ENCODE peak calls at places on chromosomes 7 and 10, in six cellular contexts. One of them, this sample, is unnamed.
A peak's percentile ranks its signal among the peaks of the same experiment; 100 is the strongest.

GRCh38 chr7:100444311-100445278 is 8.3 kb upstream of the PPP1R35 start:
- DNase-seq in K562: peak; percentile 90
- DNase-seq in HepG2: peak; percentile 96
- DNase-seq in A549: no peak
- DNase-seq in GM12878: no peak
- DNase-seq in H1: no peak
- DNase-seq in this sample: no peak

GRCh38 chr10:101014230-101014884 is 14.7 kb downstream of the LZTS2 start:
- DNase-seq in GM12878: no peak
- DNase-seq in H1: no peak
- DNase-seq in K562: peak; percentile 74
- DNase-seq in A549: peak; percentile 82
- DNase-seq in HepG2: no peak
- DNase-seq in this sample: peak; percentile 85

GRCh38 chr7:130529417-130529816 is 37.5 kb downstream of the MEST start:
- DNase-seq in K562: no peak
- DNase-seq in HepG2: no peak
- DNase-seq in GM12878: no peak
- DNase-seq in A549: no peak
- DNase-seq in H1: no peak
- DNase-seq in this sample: no peak

GRCh38 chr7:73520673-73521635 is 1.1 kb downstream of the BAZ1B start:
- DNase-seq in H1: no peak
- DNase-seq in K562: peak; percentile 52
- DNase-seq in GM12878: no peak
- DNase-seq in A549: peak; percentile 44
- DNase-seq in HepG2: no peak
- DNase-seq in this sample: peak; percentile 60

GRCh38 chr10:123143162-123143824 is 4.6 kb upstream of the HMX2 start:
- DNase-seq in K562: no peak
- DNase-seq in A549: no peak
- DNase-seq in HepG2: no peak
- DNase-seq in GM12878: no peak
- DNase-seq in H1: no peak
- DNase-seq in this sample: peak; percentile 30

GRCh38 chr7:72924417-72924747 is 513 bp upstream of the POM121 start:
- DNase-seq in H1: no peak
- DNase-seq in K562: no peak
- DNase-seq in HepG2: no peak
- DNase-seq in A549: no peak
- DNase-seq in GM12878: no peak
- DNase-seq in this sample: no peak

GRCh38 chr7:102874166-102874829 is 38.5 kb upstream of the LRRC17 start:
- DNase-seq in HepG2: peak; percentile 73
- DNase-seq in H1: no peak
- DNase-seq in GM12878: peak; percentile 51
- DNase-seq in A549: peak; percentile 61
- DNase-seq in K562: no peak
- DNase-seq in this sample: no peak

GRCh38 chr10:5547934-5548660 is 23.3 kb downstream of the CALML3 start:
- DNase-seq in K562: no peak
- DNase-seq in HepG2: peak; percentile 97
- DNase-seq in GM12878: no peak
- DNase-seq in H1: no peak
- DNase-seq in A549: peak; percentile 49
- DNase-seq in this sample: no peak

GRCh38 chr7:4140933-4141332 is 541.2 kb upstream of the FOXK1 start:
- DNase-seq in HepG2: no peak
- DNase-seq in K562: no peak
- DNase-seq in GM12878: no peak
- DNase-seq in A549: no peak
- DNase-seq in H1: no peak
- DNase-seq in this sample: no peak

GRCh38 chr10:129400426-129400825 is 66.6 kb upstream of the MGMT start:
- DNase-seq in HepG2: no peak
- DNase-seq in H1: no peak
- DNase-seq in A549: no peak
- DNase-seq in GM12878: no peak
- DNase-seq in K562: no peak
- DNase-seq in this sample: no peak

GRCh38 chr10:5510281-5511072 is 11.1 kb upstream of the CALML5 start:
- DNase-seq in GM12878: no peak
- DNase-seq in A549: no peak
- DNase-seq in HepG2: no peak
- DNase-seq in H1: no peak
- DNase-seq in K562: no peak
- DNase-seq in this sample: no peak

GRCh38 chr10:97713828-97714400 is 384 bp downstream of the MARVELD1 start:
- DNase-seq in A549: peak; percentile 82
- DNase-seq in HepG2: no peak
- DNase-seq in H1: no peak
- DNase-seq in GM12878: no peak
- DNase-seq in K562: peak; percentile 60
- DNase-seq in this sample: peak; percentile 86

GRCh38 chr7:128115326-128115820 is 84.1 kb upstream of the LRRC4 start:
- DNase-seq in K562: no peak
- DNase-seq in A549: no peak
- DNase-seq in HepG2: no peak
- DNase-seq in GM12878: no peak
- DNase-seq in H1: no peak
- DNase-seq in this sample: no peak

GRCh38 chr7:101124376-101125056 is 2.4 kb upstream of the SERPINE1 start:
- DNase-seq in GM12878: no peak
- DNase-seq in K562: no peak
- DNase-seq in A549: peak; percentile 76
- DNase-seq in H1: no peak
- DNase-seq in HepG2: peak; percentile 84
- DNase-seq in this sample: no peak

GRCh38 chr7:102836206-102836938 is 76.4 kb upstream of the LRRC17 start:
- DNase-seq in K562: no peak
- DNase-seq in GM12878: no peak
- DNase-seq in A549: peak; percentile 26
- DNase-seq in H1: no peak
- DNase-seq in HepG2: no peak
- DNase-seq in this sample: no peak

GRCh38 chr7:137130751-137131158 is 212.8 kb downstream of the PTN start:
- DNase-seq in H1: no peak
- DNase-seq in GM12878: no peak
- DNase-seq in HepG2: peak; percentile 21
- DNase-seq in K562: no peak
- DNase-seq in A549: no peak
- DNase-seq in this sample: no peak

GRCh38 chr7:151860771-151861170 is 16.1 kb downstream of the PRKAG2 start:
- DNase-seq in K562: no peak
- DNase-seq in H1: no peak
- DNase-seq in A549: no peak
- DNase-seq in GM12878: no peak
- DNase-seq in HepG2: no peak
- DNase-seq in this sample: no peak

GRCh38 chr10:131116216-131117005 is 195.1 kb downstream of the TCERG1L start:
- DNase-seq in HepG2: no peak
- DNase-seq in K562: no peak
- DNase-seq in GM12878: no peak
- DNase-seq in A549: no peak
- DNase-seq in H1: no peak
- DNase-seq in this sample: no peak

GRCh38 chr10:15725603-15726002 is 5.9 kb upstream of the ITGA8 start:
- DNase-seq in H1: no peak
- DNase-seq in GM12878: no peak
- DNase-seq in K562: peak; percentile 85
- DNase-seq in HepG2: peak; percentile 39
- DNase-seq in A549: peak; percentile 44
- DNase-seq in this sample: peak; percentile 60

GRCh38 chr10:124677871-124678565 is 66.2 kb downstream of the FAM53B start:
- DNase-seq in H1: no peak
- DNase-seq in HepG2: no peak
- DNase-seq in GM12878: no peak
- DNase-seq in K562: no peak
- DNase-seq in A549: no peak
- DNase-seq in this sample: peak; percentile 88

GRCh38 chr7:41403291-41403690 is 299.6 kb downstream of the INHBA start:
- DNase-seq in HepG2: no peak
- DNase-seq in K562: no peak
- DNase-seq in A549: no peak
- DNase-seq in H1: no peak
- DNase-seq in GM12878: no peak
- DNase-seq in this sample: no peak

GRCh38 chr7:1779445-1779844 is 109.4 kb downstream of the ELFN1 start:
- DNase-seq in HepG2: no peak
- DNase-seq in K562: no peak
- DNase-seq in A549: no peak
- DNase-seq in GM12878: no peak
- DNase-seq in H1: no peak
- DNase-seq in this sample: no peak

GRCh38 chr10:103153302-103153759 is 39.7 kb downstream of the NT5C2 start:
- DNase-seq in A549: no peak
- DNase-seq in K562: no peak
- DNase-seq in GM12878: no peak
- DNase-seq in H1: no peak
- DNase-seq in HepG2: peak; percentile 51
- DNase-seq in this sample: no peak
- H3K4me3 ChIP-seq in A549: peak overlapping the region; percentile 20
- H3K4me3 ChIP-seq in K562: no peak overlapping the region
- H3K4me3 ChIP-seq in GM12878: no peak overlapping the region
- H3K4me3 ChIP-seq in H1: no peak overlapping the region
- H3K4me3 ChIP-seq in HepG2: peak overlapping the region; percentile 59
- H3K4me3 ChIP-seq in this sample: no peak overlapping the region

GRCh38 chr7:94314526-94314925 is 80.2 kb upstream of the COL1A2 start:
- DNase-seq in A549: no peak
- DNase-seq in K562: no peak
- DNase-seq in HepG2: no peak
- DNase-seq in H1: no peak
- DNase-seq in GM12878: no peak
- DNase-seq in this sample: no peak
- TF ChIP-seq USF2 in A549: no peak
- TF ChIP-seq USF2 in K562: no peak
- TF ChIP-seq USF2 in HepG2: no peak
- TF ChIP-seq USF2 in H1: no peak
- TF ChIP-seq USF2 in GM12878: no peak
- TF ChIP-seq USF2 in this sample: no peak

GRCh38 chr7:140229591-140230516 is 53.1 kb upstream of the KDM7A start:
- DNase-seq in GM12878: no peak
- DNase-seq in H1: no peak
- DNase-seq in HepG2: peak; percentile 99
- DNase-seq in A549: no peak
- DNase-seq in K562: no peak
- DNase-seq in this sample: no peak
- TF ChIP-seq EP300 in GM12878: no peak
- TF ChIP-seq EP300 in H1: no peak
- TF ChIP-seq EP300 in HepG2: peak; percentile 100
- TF ChIP-seq EP300 in A549: no peak
- TF ChIP-seq EP300 in K562: no peak
- TF ChIP-seq EP300 in this sample: no peak

DNA sequence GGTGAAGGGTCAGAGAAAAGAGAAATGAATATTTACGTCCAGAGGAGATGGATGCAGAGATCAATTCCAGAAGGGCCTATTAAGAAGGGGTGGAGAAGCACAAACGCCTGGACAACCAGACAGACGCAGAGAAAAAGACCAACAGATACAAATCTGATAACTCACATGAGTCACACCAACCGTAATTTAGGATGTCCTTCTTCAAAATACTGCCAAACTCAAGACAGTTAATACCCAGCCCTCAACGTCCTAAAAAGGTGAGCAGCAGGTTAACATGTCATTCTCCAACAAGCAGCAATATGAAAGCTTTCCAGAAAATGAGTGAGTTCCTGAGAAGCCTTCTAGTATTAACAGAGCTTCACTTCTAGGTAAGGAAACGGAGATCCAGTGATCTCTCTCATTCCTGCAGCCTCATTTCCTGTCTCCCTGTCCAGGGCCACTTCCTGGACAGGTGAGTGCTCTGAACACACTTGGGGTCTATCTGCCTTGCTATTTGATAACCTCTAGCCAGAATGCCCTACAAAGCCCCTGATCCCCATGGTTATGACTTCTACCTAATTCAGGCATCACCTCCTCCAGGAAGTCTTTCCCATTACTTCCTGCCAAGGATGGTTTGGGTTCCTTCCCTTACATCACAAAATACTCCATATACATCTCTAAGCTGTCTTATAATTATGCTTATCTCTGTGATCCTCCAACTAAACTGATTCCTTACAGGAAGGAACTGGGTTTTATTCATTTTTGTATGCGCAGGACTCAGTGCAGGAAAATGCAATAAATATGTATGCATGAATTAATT is 41.6 kb downstream of the PIP4K2A start:
- DNase-seq in GM12878: no peak
- DNase-seq in HepG2: no peak
- DNase-seq in H1: no peak
- DNase-seq in A549: no peak
- DNase-seq in K562: peak; percentile 53
- DNase-seq in this sample: no peak
- H3K4me3 ChIP-seq in GM12878: no peak overlapping the region
- H3K4me3 ChIP-seq in HepG2: no peak overlapping the region
- H3K4me3 ChIP-seq in H1: no peak overlapping the region
- H3K4me3 ChIP-seq in A549: no peak overlapping the region
- H3K4me3 ChIP-seq in K562: no peak overlapping the region
- H3K4me3 ChIP-seq in this sample: no peak overlapping the region

GRCh38 chr10:88810196-88810961 is 7.8 kb downstream of the LIPM start:
- DNase-seq in H1: no peak
- DNase-seq in GM12878: no peak
- DNase-seq in A549: peak; percentile 31
- DNase-seq in K562: peak; percentile 22
- DNase-seq in HepG2: peak; percentile 20
- DNase-seq in this sample: peak; percentile 36
- TF ChIP-seq USF2 in H1: no peak
- TF ChIP-seq USF2 in GM12878: no peak
- TF ChIP-seq USF2 in A549: no peak
- TF ChIP-seq USF2 in K562: no peak
- TF ChIP-seq USF2 in HepG2: no peak
- TF ChIP-seq USF2 in this sample: no peak

GRCh38 chr7:75888464-75889222 is 9.8 kb downstream of the RHBDD2 start:
- DNase-seq in GM12878: no peak
- DNase-seq in K562: no peak
- DNase-seq in H1: no peak
- DNase-seq in A549: no peak
- DNase-seq in HepG2: no peak
- DNase-seq in this sample: no peak

GRCh38 chr7:75889826-75890225 is 11.0 kb downstream of the RHBDD2 start:
- DNase-seq in K562: peak; percentile 39
- DNase-seq in A549: no peak
- DNase-seq in HepG2: no peak
- DNase-seq in GM12878: no peak
- DNase-seq in H1: no peak
- DNase-seq in this sample: no peak

GRCh38 chr7:75891815-75892411 is 13.1 kb downstream of the RHBDD2 start:
- DNase-seq in GM12878: no peak
- DNase-seq in A549: no peak
- DNase-seq in HepG2: no peak
- DNase-seq in K562: no peak
- DNase-seq in H1: no peak
- DNase-seq in this sample: no peak

GRCh38 chr7:75889223-75889825 is 10.5 kb downstream of the RHBDD2 start:
- DNase-seq in GM12878: no peak
- DNase-seq in HepG2: no peak
- DNase-seq in A549: no peak
- DNase-seq in H1: no peak
- DNase-seq in K562: no peak
- DNase-seq in this sample: no peak

GRCh38 chr7:75892634-75893272 is 13.9 kb downstream of the RHBDD2 start:
- DNase-seq in K562: peak; percentile 50
- DNase-seq in A549: no peak
- DNase-seq in GM12878: no peak
- DNase-seq in H1: no peak
- DNase-seq in HepG2: no peak
- DNase-seq in this sample: no peak
- TF ChIP-seq EP300 in K562: no peak
- TF ChIP-seq EP300 in A549: no peak
- TF ChIP-seq EP300 in GM12878: no peak
- TF ChIP-seq EP300 in H1: no peak
- TF ChIP-seq EP300 in HepG2: no peak
- TF ChIP-seq EP300 in this sample: no peak

GRCh38 chr10:62112325-62112724 is 156.3 kb downstream of the RTKN2 start:
- DNase-seq in K562: no peak
- DNase-seq in HepG2: no peak
- DNase-seq in H1: no peak
- DNase-seq in A549: no peak
- DNase-seq in GM12878: no peak
- DNase-seq in this sample: no peak
- H3K4me3 ChIP-seq in K562: no peak overlapping the region
- H3K4me3 ChIP-seq in HepG2: no peak overlapping the region
- H3K4me3 ChIP-seq in H1: no peak overlapping the region
- H3K4me3 ChIP-seq in A549: no peak overlapping the region
- H3K4me3 ChIP-seq in GM12878: no peak overlapping the region
- H3K4me3 ChIP-seq in this sample: no peak overlapping the region